ENCODE peak calls at places on chromosomes 12 and 14, in nine cellular contexts. O, L, G, V, C, I, B, Q and J are unnamed samples.

GRCh38 chr14:104389326-104390220 is 190.0 kb upstream of the C14orf180 start:
- DNase-seq in B (peak), L (no peak), I (no peak), V (no peak), Q (no peak), C (no peak), O (no peak), G (peak), J (no peak)

GRCh38 chr12:6698352-6699046 is 2.1 kb downstream of the PIANP start:
- DNase-seq in G (no peak), V (no peak), Q (no peak), O (no peak), B (no peak), I (no peak), L (no peak), C (no peak), J (no peak)

GRCh38 chr14:55332654-55333570 is 61.7 kb downstream of the FBXO34 start:
- DNase-seq in C (no peak), G (no peak), B (peak), O (no peak), Q (no peak), V (no peak), I (no peak), L (no peak), J (no peak)

GRCh38 chr14:95236221-95236620 is 78.9 kb upstream of the DICER1 start:
- DNase-seq in G (no peak), O (no peak), B (no peak), I (no peak), L (no peak), V (no peak), Q (no peak), C (no peak), J (no peak)

GRCh38 chr14:94706132-94706531 is 63.8 kb downstream of the GSC start:
- DNase-seq in C (no peak), V (no peak), I (no peak), O (no peak), G (no peak), B (no peak), L (no peak), Q (no peak), J (no peak)

GRCh38 chr14:30990766-30991165 is 34.7 kb upstream of the AP4S1 start:
- DNase-seq in V (no peak), B (no peak), C (no peak), Q (no peak), O (no peak), L (no peak), I (no peak), G (no peak), J (no peak)

GRCh38 chr12:62799126-62799736 is 135.7 kb downstream of the PPM1H start:
- DNase-seq in Q (peak), V (no peak), B (peak), O (no peak), C (no peak), G (peak), I (peak), L (peak), J (no peak)

GRCh38 chr12:16573652-16574077 is 32.3 kb downstream of the LMO3 start:
- DNase-seq in Q (peak), V (no peak), O (peak), G (no peak), B (no peak), L (no peak), C (no peak), I (no peak), J (peak)

GRCh38 chr12:55700255-55701018 is 7.3 kb downstream of the ITGA7 start:
- DNase-seq in O (no peak), V (no peak), G (peak), L (no peak), B (no peak), Q (no peak), I (no peak), C (no peak), J (no peak)

GRCh38 chr14:104976198-104977007 is 1.8 kb downstream of the AHNAK2 start:
- DNase-seq in B (peak), L (no peak), C (peak), Q (peak), I (peak), O (peak), G (peak), V (no peak), J (peak)

GRCh38 chr12:120649442-120650248 is 9.2 kb downstream of the CABP1 start:
- DNase-seq in I (no peak), G (peak), B (no peak), C (peak), O (no peak), L (no peak), Q (no peak), V (no peak), J (peak)

GRCh38 chr12:132798836-132799235 is 29.8 kb downstream of the GOLGA3 start:
- DNase-seq in O (no peak), L (no peak), V (no peak), Q (no peak), B (no peak), C (no peak), G (no peak), I (no peak), J (no peak)

GRCh38 chr14:24329736-24330135 is 5.1 kb downstream of the ADCY4 start:
- DNase-seq in V (no peak), C (no peak), Q (no peak), O (no peak), I (no peak), B (no peak), G (peak), L (no peak), J (no peak)

GRCh38 chr12:85794551-85794950 is 41.7 kb downstream of the RASSF9 start:
- DNase-seq in L (no peak), B (no peak), O (no peak), I (no peak), C (no peak), Q (no peak), G (no peak), V (no peak), J (no peak)

GRCh38 chr12:4649358-4649661 is 396 bp downstream of the NDUFA9 start:
- DNase-seq in I (no peak), B (no peak), V (no peak), Q (no peak), O (no peak), L (no peak), G (no peak), C (no peak), J (no peak)
- H3K27ac ChIP-seq in I (peak), B (peak), V (peak), Q (peak), O (peak), L (no peak), G (peak), C (peak), J (peak)

GRCh38 chr12:68537571-68537970 is 73.1 kb upstream of the RAP1B start:
- DNase-seq in V (no peak), C (no peak), B (no peak), Q (no peak), I (no peak), L (no peak), O (no peak), G (no peak), J (no peak)

GRCh38 chr12:68536885-68537284 is 73.8 kb upstream of the RAP1B start:
- DNase-seq in V (no peak), I (no peak), C (no peak), L (no peak), Q (no peak), B (no peak), G (no peak), O (no peak), J (no peak)

GRCh38 chr12:68534108-68534507 is 76.6 kb upstream of the RAP1B start:
- DNase-seq in G (no peak), Q (no peak), I (no peak), O (no peak), V (peak), C (no peak), B (no peak), L (no peak), J (no peak)

GRCh38 chr12:68538722-68539614 is 71.7 kb upstream of the RAP1B start:
- DNase-seq in Q (no peak), I (no peak), L (no peak), G (peak), C (no peak), B (peak), V (peak), O (no peak), J (peak)

GRCh38 chr12:68539615-68539952 is 71.1 kb upstream of the RAP1B start:
- DNase-seq in G (no peak), B (no peak), I (no peak), O (no peak), L (no peak), Q (no peak), C (no peak), V (no peak), J (no peak)
- H3K27ac ChIP-seq in G (peak), B (no peak), I (no peak), O (no peak), L (no peak), Q (no peak), C (no peak), V (peak), J (peak)

GRCh38 chr12:123250471-123251383 is 17.5 kb downstream of the MTRFR start:
- DNase-seq in V (no peak), G (no peak), I (peak), B (no peak), C (no peak), L (no peak), Q (no peak), O (peak), J (no peak)
- H3K27ac ChIP-seq in V (no peak), G (no peak), I (peak), B (no peak), C (no peak), L (no peak), Q (peak), O (peak), J (no peak)

DNA sequence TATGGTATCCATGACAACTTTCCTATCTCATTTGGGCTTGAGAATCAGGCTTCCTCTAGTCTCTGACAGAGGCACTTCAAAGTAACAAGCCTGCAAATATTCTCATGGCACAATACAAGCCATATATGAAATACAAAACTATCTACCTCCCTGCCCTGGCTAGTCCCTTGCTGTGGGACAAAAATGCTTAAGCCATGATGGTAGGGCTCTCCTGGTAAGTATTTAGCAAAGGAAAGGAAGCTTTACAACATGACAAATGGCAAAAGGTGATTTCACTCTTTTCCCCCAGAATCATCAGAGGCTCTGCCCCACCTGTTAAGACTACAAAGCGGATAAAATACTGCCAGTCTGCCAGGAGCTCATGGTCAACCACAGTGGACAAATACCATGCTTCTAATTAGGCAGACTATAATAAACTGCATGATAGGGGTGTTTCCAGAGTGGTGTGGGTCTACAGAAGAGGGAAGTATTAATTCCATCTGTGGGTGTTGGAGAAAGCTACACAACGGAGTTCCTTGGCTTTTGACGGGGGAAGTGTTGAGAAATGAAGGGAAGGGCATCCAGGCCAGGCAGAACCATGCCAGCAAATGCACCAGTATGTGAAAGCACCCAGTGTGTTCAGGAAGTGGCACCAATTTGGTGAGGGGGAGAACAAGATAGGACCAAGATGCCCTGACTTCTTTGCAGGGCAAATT is 92.9 kb downstream of the SPTSSA start:
- DNase-seq in Q (no peak), G (no peak), V (peak), L (no peak), I (no peak), B (no peak), C (no peak), O (no peak), J (no peak)
- H3K27ac ChIP-seq in Q (no peak), G (no peak), V (peak), L (no peak), I (peak), B (no peak), C (no peak), O (no peak), J (peak)

GRCh38 chr14:58239259-58240210 is 5.1 kb upstream of the PSMA3 start:
- DNase-seq in L (no peak), O (peak), V (peak), Q (peak), I (peak), B (peak), C (peak), G (peak), J (peak)
- H3K27ac ChIP-seq in L (no peak), O (peak), V (peak), Q (no peak), I (no peak), B (peak), C (peak), G (peak), J (peak)

DNA sequence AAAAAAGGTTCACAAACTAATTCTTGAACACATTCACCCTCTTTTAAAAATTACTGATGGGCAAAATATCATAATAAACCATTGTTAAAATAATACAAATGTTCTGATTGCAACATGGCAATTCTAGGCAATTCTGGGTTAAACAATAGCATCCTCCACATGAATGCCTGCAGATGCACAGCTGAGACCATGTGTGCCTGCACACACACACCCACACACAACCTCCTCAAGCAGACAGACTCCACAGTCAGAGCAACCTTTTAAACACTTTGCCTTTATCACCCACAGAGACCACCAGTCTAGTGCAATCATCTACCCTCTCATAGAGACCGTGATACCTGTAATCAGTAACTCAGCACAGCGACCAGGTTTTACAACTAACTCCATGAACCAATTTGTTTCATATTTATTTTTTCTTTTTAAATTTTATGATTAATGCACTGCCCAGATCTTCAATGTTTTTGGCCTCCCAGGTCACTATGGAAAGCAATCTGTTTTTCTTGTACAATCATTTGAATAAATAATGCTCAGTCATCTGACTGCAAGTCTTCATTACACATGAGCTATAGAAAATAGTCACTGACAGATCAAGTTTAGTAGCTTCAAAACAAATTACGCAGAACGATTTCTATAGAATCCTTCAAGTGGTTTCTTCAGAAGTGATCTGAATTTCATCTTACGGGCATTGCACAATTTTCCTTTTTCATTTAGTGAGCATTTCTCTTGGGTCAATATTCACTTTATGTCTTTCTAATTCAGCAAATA is 105.8 kb downstream of the PRKD1 start:
- DNase-seq in L (no peak), I (no peak), Q (no peak), C (no peak), G (no peak), O (no peak), B (no peak), V (no peak), J (no peak)
- H3K27ac ChIP-seq in L (no peak), I (no peak), Q (peak), C (no peak), G (no peak), O (no peak), B (no peak), V (no peak), J (peak)

DNA sequence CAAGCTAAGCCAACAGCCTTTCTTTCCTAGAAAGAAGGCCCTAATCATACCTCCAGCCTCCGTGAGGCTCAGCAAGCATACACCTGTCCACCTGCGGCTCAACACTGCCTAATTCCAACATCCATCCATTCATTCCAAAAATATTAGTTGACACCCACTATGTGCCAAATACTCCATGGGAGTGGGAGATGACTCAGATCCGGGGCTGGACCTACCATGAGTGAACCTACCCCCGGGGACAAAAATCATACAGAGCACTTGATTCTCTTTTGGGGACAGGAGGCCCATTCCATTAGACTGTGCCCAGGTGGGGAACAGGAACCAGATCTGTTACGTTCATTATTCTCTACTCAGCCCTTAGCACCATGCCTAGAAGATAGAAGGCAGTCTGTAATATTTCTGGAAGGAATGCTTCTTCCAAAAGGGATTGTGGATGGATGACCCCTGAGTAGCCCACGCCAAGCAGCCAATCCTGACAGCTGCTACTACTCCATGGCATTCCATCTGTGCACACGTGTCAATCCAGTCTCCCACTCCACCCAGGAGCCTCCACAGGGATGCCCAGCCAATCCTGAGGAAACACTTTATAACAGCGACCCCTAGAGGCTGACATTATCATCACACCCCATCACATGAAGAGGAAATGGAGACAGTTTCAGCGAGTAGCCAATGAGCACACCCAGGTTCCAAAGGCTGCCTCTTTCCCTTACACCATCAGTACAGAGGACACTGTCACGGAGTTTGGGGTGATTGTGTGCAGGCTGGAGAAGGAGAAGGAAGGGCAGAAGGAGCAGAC is 170.7 kb downstream of the ESRRB start:
- DNase-seq in O (no peak), V (no peak), G (no peak), I (no peak), Q (peak), B (no peak), L (peak), C (no peak), J (no peak)
- H3K27ac ChIP-seq in O (no peak), V (no peak), G (no peak), I (no peak), Q (no peak), B (no peak), L (no peak), C (no peak), J (no peak)

GRCh38 chr14:89576132-89576923 is 159.3 kb upstream of the FOXN3 start:
- DNase-seq in G (no peak), C (no peak), L (peak), O (no peak), I (no peak), V (no peak), Q (peak), B (no peak), J (no peak)

GRCh38 chr14:89575386-89576061 is 158.5 kb upstream of the FOXN3 start:
- DNase-seq in B (no peak), L (no peak), V (no peak), Q (no peak), O (no peak), I (no peak), C (no peak), G (no peak), J (no peak)

GRCh38 chr14:89572566-89573398 is 155.7 kb upstream of the FOXN3 start:
- DNase-seq in Q (no peak), O (no peak), L (no peak), V (no peak), B (no peak), I (no peak), G (no peak), C (no peak), J (no peak)

GRCh38 chr14:89573399-89573657 is 156.3 kb upstream of the FOXN3 start:
- DNase-seq in Q (no peak), I (no peak), C (no peak), L (no peak), V (no peak), O (no peak), B (no peak), G (no peak), J (no peak)

GRCh38 chr14:89574420-89574819 is 157.4 kb upstream of the FOXN3 start:
- DNase-seq in G (no peak), Q (no peak), L (no peak), V (no peak), I (no peak), O (no peak), C (no peak), B (no peak), J (no peak)
- H3K27ac ChIP-seq in G (no peak), Q (no peak), L (no peak), V (no peak), I (no peak), O (no peak), C (no peak), B (no peak), J (peak)